ENCODE peak calls at places on chromosomes 1 and 21, in nine cellular contexts. S is EL, T is left ventricle myocardium superior, I is GM04504, U is sigmoid colon, G is MV-4-11, M is KBM-7, Z is WTC11, L is hepatic stellate cell. C is an unnamed sample.

GRCh38 chr21:34612056-34612455 is 2.9 kb downstream of the RCAN1 start:
- DNase-seq in L (no peak), S (no peak), G (no peak), U (no peak), Z (no peak), M (no peak), T (no peak), I (no peak), C (no peak)

GRCh38 chr1:37741130-37741529 is 23.8 kb downstream of the EPHA10 start:
- DNase-seq in L (no peak), U (no peak), T (no peak), I (peak), S (peak), G (no peak), M (no peak), Z (no peak), C (no peak)

GRCh38 chr1:29245876-29246275 is 9.6 kb downstream of the PTPRU start:
- DNase-seq in G (peak), S (peak), L (peak), U (no peak), M (peak), Z (no peak), T (no peak), I (no peak), C (no peak)

GRCh38 chr1:67664048-67664447 is 21.0 kb upstream of the GADD45A start:
- DNase-seq in S (peak), I (no peak), U (no peak), M (no peak), T (no peak), Z (no peak), L (no peak), G (no peak), C (no peak)

GRCh38 chr1:184189361-184189760 is 137.8 kb downstream of the TSEN15 start:
- DNase-seq in L (no peak), G (no peak), I (no peak), S (no peak), U (no peak), M (no peak), T (no peak), Z (no peak), C (no peak)

GRCh38 chr1:177122869-177123268 is 41.6 kb downstream of the ASTN1 start:
- DNase-seq in S (no peak), T (no peak), L (no peak), G (no peak), Z (no peak), M (no peak), I (no peak), U (no peak), C (no peak)

GRCh38 chr1:239098400-239099037 is 287.8 kb upstream of the CHRM3 start:
- DNase-seq in G (no peak), I (no peak), L (no peak), T (no peak), M (peak), U (no peak), Z (no peak), S (peak), C (no peak)

GRCh38 chr1:241765390-241765789 is 82.6 kb upstream of the EXO1 start:
- DNase-seq in L (no peak), S (no peak), Z (no peak), T (no peak), U (no peak), M (no peak), I (no peak), G (no peak), C (no peak)